ENCODE peak calls at places on chromosomes 7 and 10, in ten cellular contexts. One of them, this sample, is unnamed.

GRCh38 chr10:909831-910230 is 21.7 kb downstream of the LARP4B start:
- DNase-seq in heart right ventricle: no peak
- DNase-seq in GM12865: no peak
- DNase-seq in K562: no peak
- DNase-seq in neural crest cell: no peak
- DNase-seq in GM10248: no peak
- DNase-seq in retinal pigment epithelial cell: peak
- DNase-seq in AG10803: peak
- DNase-seq in lower lobe of right lung: no peak
- DNase-seq in Calu3: no peak
- DNase-seq in this sample: no peak

GRCh38 chr10:73992899-73993788 is 4.8 kb upstream of the VCL start:
- DNase-seq in GM10248: no peak
- DNase-seq in retinal pigment epithelial cell: no peak
- DNase-seq in AG10803: no peak
- DNase-seq in GM12865: no peak
- DNase-seq in K562: peak
- DNase-seq in heart right ventricle: no peak
- DNase-seq in Calu3: no peak
- DNase-seq in neural crest cell: no peak
- DNase-seq in lower lobe of right lung: no peak
- DNase-seq in this sample: peak

GRCh38 chr10:12419279-12419847 is 70.0 kb downstream of the CAMK1D start:
- DNase-seq in GM10248: no peak
- DNase-seq in lower lobe of right lung: no peak
- DNase-seq in Calu3: peak
- DNase-seq in K562: no peak
- DNase-seq in retinal pigment epithelial cell: peak
- DNase-seq in GM12865: peak
- DNase-seq in heart right ventricle: no peak
- DNase-seq in neural crest cell: no peak
- DNase-seq in AG10803: peak
- DNase-seq in this sample: peak

GRCh38 chr10:95397747-95398146 is 106.9 kb upstream of the PDLIM1 start:
- DNase-seq in K562: peak
- DNase-seq in heart right ventricle: no peak
- DNase-seq in AG10803: no peak
- DNase-seq in lower lobe of right lung: no peak
- DNase-seq in GM10248: no peak
- DNase-seq in retinal pigment epithelial cell: no peak
- DNase-seq in neural crest cell: no peak
- DNase-seq in GM12865: no peak
- DNase-seq in Calu3: no peak
- DNase-seq in this sample: peak

GRCh38 chr10:100346351-100346764 is 675 bp upstream of the SCD start:
- DNase-seq in K562: peak
- DNase-seq in AG10803: peak
- DNase-seq in Calu3: peak
- DNase-seq in neural crest cell: peak
- DNase-seq in retinal pigment epithelial cell: peak
- DNase-seq in GM12865: peak
- DNase-seq in heart right ventricle: peak
- DNase-seq in GM10248: peak
- DNase-seq in lower lobe of right lung: peak
- DNase-seq in this sample: peak

GRCh38 chr10:79250259-79250658 is 97.0 kb upstream of the PPIF start:
- DNase-seq in AG10803: no peak
- DNase-seq in retinal pigment epithelial cell: no peak
- DNase-seq in lower lobe of right lung: peak
- DNase-seq in Calu3: no peak
- DNase-seq in heart right ventricle: peak
- DNase-seq in K562: no peak
- DNase-seq in neural crest cell: no peak
- DNase-seq in GM12865: peak
- DNase-seq in GM10248: no peak
- DNase-seq in this sample: no peak

GRCh38 chr7:1856161-1856965 is 186.3 kb downstream of the ELFN1 start:
- DNase-seq in retinal pigment epithelial cell: no peak
- DNase-seq in GM10248: no peak
- DNase-seq in GM12865: no peak
- DNase-seq in heart right ventricle: peak
- DNase-seq in K562: peak
- DNase-seq in AG10803: no peak
- DNase-seq in Calu3: no peak
- DNase-seq in lower lobe of right lung: peak
- DNase-seq in neural crest cell: no peak
- DNase-seq in this sample: no peak

GRCh38 chr7:6639627-6640026 is 2.5 kb downstream of the ZNF316 start:
- DNase-seq in neural crest cell: no peak
- DNase-seq in Calu3: no peak
- DNase-seq in K562: no peak
- DNase-seq in AG10803: no peak
- DNase-seq in GM12865: no peak
- DNase-seq in lower lobe of right lung: peak
- DNase-seq in retinal pigment epithelial cell: no peak
- DNase-seq in GM10248: no peak
- DNase-seq in heart right ventricle: no peak
- DNase-seq in this sample: no peak

GRCh38 chr10:21173433-21173963 is 276.4 kb upstream of the NEBL start:
- DNase-seq in retinal pigment epithelial cell: no peak
- DNase-seq in Calu3: peak
- DNase-seq in AG10803: no peak
- DNase-seq in lower lobe of right lung: peak
- DNase-seq in GM12865: no peak
- DNase-seq in K562: no peak
- DNase-seq in neural crest cell: no peak
- DNase-seq in heart right ventricle: no peak
- DNase-seq in GM10248: no peak
- DNase-seq in this sample: no peak

GRCh38 chr7:120404042-120404441 is 131.1 kb downstream of the KCND2 start:
- DNase-seq in retinal pigment epithelial cell: no peak
- DNase-seq in Calu3: peak
- DNase-seq in heart right ventricle: no peak
- DNase-seq in K562: no peak
- DNase-seq in lower lobe of right lung: no peak
- DNase-seq in neural crest cell: no peak
- DNase-seq in GM10248: no peak
- DNase-seq in GM12865: peak
- DNase-seq in AG10803: no peak
- DNase-seq in this sample: peak

GRCh38 chr7:120402368-120402767 is 129.4 kb downstream of the KCND2 start:
- DNase-seq in neural crest cell: no peak
- DNase-seq in retinal pigment epithelial cell: no peak
- DNase-seq in AG10803: no peak
- DNase-seq in lower lobe of right lung: no peak
- DNase-seq in heart right ventricle: no peak
- DNase-seq in GM10248: no peak
- DNase-seq in GM12865: peak
- DNase-seq in Calu3: no peak
- DNase-seq in K562: no peak
- DNase-seq in this sample: peak

GRCh38 chr7:120402801-120403200 is 129.8 kb downstream of the KCND2 start:
- DNase-seq in lower lobe of right lung: no peak
- DNase-seq in AG10803: no peak
- DNase-seq in retinal pigment epithelial cell: no peak
- DNase-seq in Calu3: no peak
- DNase-seq in GM10248: no peak
- DNase-seq in neural crest cell: no peak
- DNase-seq in K562: no peak
- DNase-seq in GM12865: no peak
- DNase-seq in heart right ventricle: no peak
- DNase-seq in this sample: peak

GRCh38 chr7:120407015-120407414 is 134.0 kb downstream of the KCND2 start:
- DNase-seq in GM10248: no peak
- DNase-seq in Calu3: no peak
- DNase-seq in neural crest cell: no peak
- DNase-seq in K562: no peak
- DNase-seq in heart right ventricle: no peak
- DNase-seq in lower lobe of right lung: no peak
- DNase-seq in GM12865: no peak
- DNase-seq in retinal pigment epithelial cell: no peak
- DNase-seq in AG10803: no peak
- DNase-seq in this sample: peak

GRCh38 chr7:120405652-120406051 is 132.7 kb downstream of the KCND2 start:
- DNase-seq in heart right ventricle: no peak
- DNase-seq in K562: no peak
- DNase-seq in neural crest cell: no peak
- DNase-seq in AG10803: no peak
- DNase-seq in retinal pigment epithelial cell: no peak
- DNase-seq in lower lobe of right lung: no peak
- DNase-seq in GM12865: no peak
- DNase-seq in GM10248: no peak
- DNase-seq in Calu3: no peak
- DNase-seq in this sample: no peak
- TF ChIP-seq CTCF in heart right ventricle: no peak
- TF ChIP-seq CTCF in K562: no peak
- TF ChIP-seq CTCF in neural crest cell: no peak
- TF ChIP-seq CTCF in AG10803: no peak
- TF ChIP-seq CTCF in retinal pigment epithelial cell: no peak
- TF ChIP-seq CTCF in lower lobe of right lung: no peak
- TF ChIP-seq CTCF in GM12865: no peak
- TF ChIP-seq CTCF in GM10248: no peak
- TF ChIP-seq CTCF in Calu3: no peak
- TF ChIP-seq CTCF in this sample: no peak

DNA sequence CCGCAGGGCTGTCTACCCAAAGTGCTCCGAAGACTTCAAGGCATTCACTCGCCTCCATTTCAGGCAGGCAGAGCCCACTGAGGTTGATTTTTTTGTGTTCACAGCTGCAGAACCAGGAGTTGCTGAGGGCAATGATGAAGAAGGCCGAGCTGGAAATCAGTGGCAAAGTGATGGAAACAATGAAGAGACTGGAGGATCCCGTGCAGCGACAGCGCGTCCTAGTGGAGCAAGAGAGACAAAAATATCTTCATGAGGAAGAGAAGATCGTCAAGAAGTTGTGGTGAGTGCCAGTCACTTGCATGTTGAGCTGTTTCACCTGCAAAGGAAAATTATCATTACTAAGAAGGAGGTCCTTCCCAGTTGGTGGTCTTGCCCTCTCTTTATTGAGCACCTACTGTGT is 210.5 kb downstream of the ARHGAP21 start:
- DNase-seq in neural crest cell: no peak
- DNase-seq in lower lobe of right lung: no peak
- DNase-seq in K562: no peak
- DNase-seq in heart right ventricle: no peak
- DNase-seq in retinal pigment epithelial cell: no peak
- DNase-seq in GM12865: peak
- DNase-seq in Calu3: peak
- DNase-seq in GM10248: no peak
- DNase-seq in AG10803: peak
- DNase-seq in this sample: peak
- TF ChIP-seq CTCF in neural crest cell: peak
- TF ChIP-seq CTCF in lower lobe of right lung: no peak
- TF ChIP-seq CTCF in K562: peak
- TF ChIP-seq CTCF in heart right ventricle: no peak
- TF ChIP-seq CTCF in retinal pigment epithelial cell: peak
- TF ChIP-seq CTCF in GM12865: peak
- TF ChIP-seq CTCF in Calu3: peak
- TF ChIP-seq CTCF in GM10248: peak
- TF ChIP-seq CTCF in AG10803: peak
- TF ChIP-seq CTCF in this sample: peak

DNA sequence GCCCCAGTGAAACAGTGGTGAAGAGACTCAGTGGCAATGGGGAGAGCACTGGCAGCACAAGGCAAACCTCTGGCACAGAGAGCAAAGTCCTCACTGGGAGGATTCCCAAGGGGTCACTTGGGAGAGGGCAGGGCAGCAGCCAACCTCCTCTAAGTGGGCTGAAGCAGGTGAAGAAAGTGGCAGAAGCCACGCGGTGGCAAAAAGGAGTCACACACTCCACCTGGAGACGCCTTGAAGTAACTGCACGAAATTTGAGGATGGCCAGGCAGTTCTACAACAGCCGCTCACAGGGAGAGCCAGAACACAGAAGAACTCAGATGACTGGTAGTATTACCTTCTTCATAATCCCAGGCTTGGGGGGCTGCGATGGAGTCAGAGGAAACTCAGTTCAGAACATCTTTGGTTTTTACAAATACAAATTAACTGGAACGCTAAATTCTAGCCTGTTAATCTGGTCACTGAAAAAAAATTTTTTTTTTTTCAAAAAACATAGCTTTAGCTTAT is 603 bp upstream of the IL6 start:
- DNase-seq in Calu3: peak
- DNase-seq in AG10803: peak
- DNase-seq in lower lobe of right lung: peak
- DNase-seq in heart right ventricle: peak
- DNase-seq in retinal pigment epithelial cell: peak
- DNase-seq in neural crest cell: peak
- DNase-seq in K562: peak
- DNase-seq in GM12865: peak
- DNase-seq in GM10248: peak
- DNase-seq in this sample: peak
- TF ChIP-seq CTCF in Calu3: peak
- TF ChIP-seq CTCF in AG10803: peak
- TF ChIP-seq CTCF in lower lobe of right lung: peak
- TF ChIP-seq CTCF in heart right ventricle: peak
- TF ChIP-seq CTCF in retinal pigment epithelial cell: peak
- TF ChIP-seq CTCF in neural crest cell: peak
- TF ChIP-seq CTCF in K562: peak
- TF ChIP-seq CTCF in GM12865: peak
- TF ChIP-seq CTCF in GM10248: peak
- TF ChIP-seq CTCF in this sample: peak

GRCh38 chr7:156823441-156823840 is 69.5 kb downstream of the LMBR1 start:
- DNase-seq in AG10803: peak
- DNase-seq in heart right ventricle: no peak
- DNase-seq in lower lobe of right lung: no peak
- DNase-seq in neural crest cell: no peak
- DNase-seq in retinal pigment epithelial cell: no peak
- DNase-seq in GM10248: no peak
- DNase-seq in K562: no peak
- DNase-seq in Calu3: no peak
- DNase-seq in GM12865: no peak
- DNase-seq in this sample: peak

GRCh38 chr7:156832195-156832877 is 60.6 kb downstream of the LMBR1 start:
- DNase-seq in lower lobe of right lung: no peak
- DNase-seq in heart right ventricle: no peak
- DNase-seq in Calu3: no peak
- DNase-seq in retinal pigment epithelial cell: no peak
- DNase-seq in GM10248: no peak
- DNase-seq in AG10803: no peak
- DNase-seq in GM12865: no peak
- DNase-seq in neural crest cell: no peak
- DNase-seq in K562: no peak
- DNase-seq in this sample: no peak

GRCh38 chr7:156833311-156833710 is 59.7 kb downstream of the LMBR1 start:
- DNase-seq in heart right ventricle: no peak
- DNase-seq in lower lobe of right lung: no peak
- DNase-seq in retinal pigment epithelial cell: no peak
- DNase-seq in GM10248: no peak
- DNase-seq in Calu3: no peak
- DNase-seq in neural crest cell: no peak
- DNase-seq in AG10803: no peak
- DNase-seq in K562: no peak
- DNase-seq in GM12865: no peak
- DNase-seq in this sample: no peak

GRCh38 chr7:156829669-156830336 is 63.2 kb downstream of the LMBR1 start:
- DNase-seq in GM12865: no peak
- DNase-seq in neural crest cell: no peak
- DNase-seq in heart right ventricle: no peak
- DNase-seq in Calu3: no peak
- DNase-seq in retinal pigment epithelial cell: no peak
- DNase-seq in GM10248: peak
- DNase-seq in lower lobe of right lung: no peak
- DNase-seq in K562: no peak
- DNase-seq in AG10803: no peak
- DNase-seq in this sample: peak

GRCh38 chr7:156827587-156828203 is 65.3 kb downstream of the LMBR1 start:
- DNase-seq in GM12865: peak
- DNase-seq in AG10803: peak
- DNase-seq in Calu3: no peak
- DNase-seq in neural crest cell: no peak
- DNase-seq in heart right ventricle: no peak
- DNase-seq in lower lobe of right lung: no peak
- DNase-seq in GM10248: no peak
- DNase-seq in retinal pigment epithelial cell: peak
- DNase-seq in K562: peak
- DNase-seq in this sample: peak
- TF ChIP-seq CTCF in GM12865: peak
- TF ChIP-seq CTCF in AG10803: peak
- TF ChIP-seq CTCF in Calu3: peak
- TF ChIP-seq CTCF in neural crest cell: peak
- TF ChIP-seq CTCF in heart right ventricle: peak
- TF ChIP-seq CTCF in lower lobe of right lung: peak
- TF ChIP-seq CTCF in GM10248: peak
- TF ChIP-seq CTCF in retinal pigment epithelial cell: peak
- TF ChIP-seq CTCF in K562: peak
- TF ChIP-seq CTCF in this sample: peak